ENCODE peak calls at places on chromosomes 6 and 20, in six cellular contexts. R is spleen, O is stomach, H is gastrocnemius medialis, K is ovary, N is H1. X is an unnamed sample.
A peak's percentile ranks its signal among the peaks of the same experiment; 100 is the strongest.

GRCh38 chr6:18211338-18211737 is 53.0 kb downstream of the DEK start:
- DNase-seq in R (no peak), O (no peak), H (no peak), K (no peak), N (no peak), X (no peak)

GRCh38 chr6:139752086-139752485 is 377.6 kb upstream of the CITED2 start:
- DNase-seq in R (no peak), O (no peak), H (no peak), K (no peak), N (no peak), X (no peak)

GRCh38 chr20:61660559-61660958 is 405.1 kb downstream of the TAF4 start:
- DNase-seq in R (peak; percentile 60), O (no peak), H (no peak), K (no peak), N (no peak), X (no peak)

GRCh38 chr6:10014561-10014960 is 400.3 kb downstream of the TFAP2A start:
- DNase-seq in R (no peak), O (no peak), H (no peak), K (no peak), N (no peak), X (no peak)

GRCh38 chr6:136341967-136342366 is 52.3 kb upstream of the BCLAF1 start:
- DNase-seq in R (no peak), O (no peak), H (no peak), K (no peak), N (no peak), X (no peak)

GRCh38 chr6:5866547-5867051 is 140.1 kb downstream of the NRN1 start:
- DNase-seq in R (no peak), O (no peak), H (peak; percentile 49), K (no peak), N (no peak), X (no peak)

GRCh38 chr6:12097791-12098190 is 85.7 kb downstream of the HIVEP1 start:
- DNase-seq in R (no peak), O (no peak), H (no peak), K (no peak), N (no peak), X (no peak)

GRCh38 chr6:9484686-9485085 is 930.2 kb downstream of the TFAP2A start:
- DNase-seq in R (no peak), O (no peak), H (no peak), K (no peak), N (no peak), X (no peak)

GRCh38 chr6:13194852-13195251 is 133.5 kb downstream of the TBC1D7 start:
- DNase-seq in R (no peak), O (peak; percentile 40), H (no peak), K (peak; percentile 10), N (peak; percentile 29), X (peak; percentile 40)

GRCh38 chr6:109441069-109441816 is 719 bp downstream of the SMPD2 start:
- DNase-seq in R (peak; percentile 88), O (peak; percentile 51), H (no peak), K (peak; percentile 50), N (no peak), X (no peak)

GRCh38 chr6:106731144-106731842 is 101.9 kb downstream of the QRSL1 start:
- DNase-seq in R (no peak), O (peak; percentile 70), H (no peak), K (no peak), N (no peak), X (no peak)

GRCh38 chr6:131657630-131658111 is 20.6 kb downstream of the ENPP3 start:
- DNase-seq in R (no peak), O (no peak), H (no peak), K (no peak), N (no peak), X (no peak)

GRCh38 chr6:79570129-79570801 is 33.0 kb upstream of the LCA5 start:
- DNase-seq in R (no peak), O (peak; percentile 70), H (no peak), K (no peak), N (peak; percentile 60), X (no peak)

GRCh38 chr6:133894795-133895401 is 6.0 kb downstream of the TCF21 start:
- DNase-seq in R (no peak), O (no peak), H (no peak), K (peak; percentile 72), N (no peak), X (no peak)

GRCh38 chr6:30480536-30481156 is 8.7 kb upstream of the HLA-E start:
- DNase-seq in R (no peak), O (no peak), H (no peak), K (no peak), N (no peak), X (no peak)

GRCh38 chr6:132763269-132763668 is 5.6 kb upstream of the VNN2 start:
- DNase-seq in R (peak; percentile 74), O (no peak), H (no peak), K (no peak), N (no peak), X (no peak)

GRCh38 chr6:69835414-69836179 is 30.8 kb upstream of the COL19A1 start:
- DNase-seq in R (no peak), O (no peak), H (no peak), K (no peak), N (no peak), X (peak; percentile 65)

GRCh38 chr6:110181131-110182027 is 1.2 kb downstream of the CDC40 start:
- DNase-seq in R (no peak), O (no peak), H (no peak), K (no peak), N (no peak), X (no peak)

GRCh38 chr20:51431321-51431720 is 111.2 kb downstream of the NFATC2 start:
- DNase-seq in R (no peak), O (no peak), H (no peak), K (no peak), N (no peak), X (no peak)

GRCh38 chr6:140225587-140226438 is 851.4 kb upstream of the CITED2 start:
- DNase-seq in R (no peak), O (no peak), H (no peak), K (no peak), N (no peak), X (no peak)

GRCh38 chr6:137792160-137793033 is 74.7 kb upstream of the TNFAIP3 start:
- DNase-seq in R (no peak), O (no peak), H (no peak), K (no peak), N (no peak), X (no peak)

GRCh38 chr6:43964659-43965570 is 162.3 kb downstream of the MRPL14 start:
- DNase-seq in R (no peak), O (no peak), H (no peak), K (no peak), N (no peak), X (no peak)

GRCh38 chr6:41503841-41504525 is 42.2 kb upstream of the FOXP4 start:
- DNase-seq in R (no peak), O (no peak), H (no peak), K (peak; percentile 48), N (no peak), X (no peak)

GRCh38 chr6:133097208-133097607 is 143.9 kb upstream of the EYA4 start:
- DNase-seq in R (no peak), O (no peak), H (no peak), K (no peak), N (no peak), X (no peak)

GRCh38 chr20:59602546-59603080 is 1.7 kb upstream of the PHACTR3 start:
- DNase-seq in R (no peak), O (no peak), H (no peak), K (no peak), N (no peak), X (no peak)

GRCh38 chr6:86355271-86355670 is 582.1 kb upstream of the HTR1E start:
- DNase-seq in R (no peak), O (no peak), H (no peak), K (no peak), N (no peak), X (no peak)

GRCh38 chr6:90403489-90404381 is 107.1 kb upstream of the BACH2 start:
- DNase-seq in R (no peak), O (no peak), H (peak; percentile 55), K (peak; percentile 73), N (no peak), X (no peak)

GRCh38 chr6:142569676-142570075 is 267.9 kb downstream of the ADGRG6 start:
- DNase-seq in R (no peak), O (no peak), H (no peak), K (no peak), N (no peak), X (no peak)

DNA sequence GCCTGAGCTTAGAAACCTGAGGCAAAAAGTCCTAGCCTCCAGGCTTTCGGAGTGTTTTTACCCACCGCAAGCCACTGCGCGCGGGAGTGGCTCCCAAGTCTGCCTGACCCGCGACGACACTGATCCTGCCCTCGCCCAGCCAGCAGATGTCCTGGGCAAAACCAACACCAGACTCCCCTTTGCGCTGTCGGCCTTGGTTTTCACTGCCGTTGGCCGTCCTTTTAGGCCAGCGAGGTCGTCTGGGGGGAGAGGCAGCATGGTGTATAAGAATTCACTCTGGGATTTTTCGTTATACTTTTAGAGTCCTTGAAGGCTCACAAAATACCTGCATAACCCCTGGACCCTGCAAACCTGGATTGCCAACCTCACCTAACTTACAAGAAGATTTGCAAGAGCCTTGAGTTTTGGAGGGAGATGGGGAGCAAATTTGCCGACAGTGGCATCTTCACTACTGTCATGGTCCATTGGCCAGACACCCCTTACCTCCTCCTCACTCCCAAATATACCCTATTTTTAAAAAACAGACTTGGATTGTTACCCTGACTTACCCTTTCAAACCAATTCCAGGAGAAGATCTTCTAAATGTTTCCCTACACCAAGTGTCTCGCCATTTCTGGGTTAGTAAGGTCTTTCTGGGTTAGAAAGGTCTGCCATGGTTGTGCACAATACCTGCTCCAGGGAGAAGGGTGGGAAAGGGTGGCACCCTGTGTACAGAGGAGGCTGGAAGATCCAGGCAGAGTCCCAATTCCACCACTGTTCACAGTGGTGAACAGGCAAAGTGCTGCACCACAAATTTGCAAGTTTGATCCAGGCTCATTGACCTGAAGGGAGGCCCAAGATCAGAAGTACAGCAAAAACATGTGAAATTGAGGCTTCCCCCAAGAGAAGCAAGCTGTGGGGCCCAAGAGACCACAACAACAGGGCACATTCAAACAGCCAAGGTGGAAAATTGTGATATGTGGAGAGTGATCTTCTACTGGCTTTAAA is 4.4 kb downstream of the FOXA2 start:
- DNase-seq in R (no peak), O (peak; percentile 53), H (no peak), K (no peak), N (no peak), X (no peak)
- TF ChIP-seq CTCF in R (no peak), O (no peak), H (no peak), K (no peak), N (no peak), X (no peak)

GRCh38 chr6:84777888-84778287 is 13.5 kb upstream of the TBX18 start:
- DNase-seq in R (no peak), O (no peak), H (no peak), K (no peak), N (no peak), X (no peak)
- TF ChIP-seq POLR2A in R (no peak), O (no peak), H (no peak), K (no peak), N (no peak), X (no peak)

GRCh38 chr20:63176035-63176434 is 39.9 kb downstream of the YTHDF1 start:
- DNase-seq in R (no peak), O (no peak), H (no peak), K (no peak), N (no peak), X (no peak)
- H3K4me1 ChIP-seq in R (peaks cover 58% of the 10 kb centered on the region), O (peaks cover 24% of the 10 kb centered on the region), H (peaks cover 4% of the 10 kb centered on the region), K (peaks cover 14% of the 10 kb centered on the region), N (peaks cover 38% of the 10 kb centered on the region), X (peaks cover 22% of the 10 kb centered on the region)

DNA sequence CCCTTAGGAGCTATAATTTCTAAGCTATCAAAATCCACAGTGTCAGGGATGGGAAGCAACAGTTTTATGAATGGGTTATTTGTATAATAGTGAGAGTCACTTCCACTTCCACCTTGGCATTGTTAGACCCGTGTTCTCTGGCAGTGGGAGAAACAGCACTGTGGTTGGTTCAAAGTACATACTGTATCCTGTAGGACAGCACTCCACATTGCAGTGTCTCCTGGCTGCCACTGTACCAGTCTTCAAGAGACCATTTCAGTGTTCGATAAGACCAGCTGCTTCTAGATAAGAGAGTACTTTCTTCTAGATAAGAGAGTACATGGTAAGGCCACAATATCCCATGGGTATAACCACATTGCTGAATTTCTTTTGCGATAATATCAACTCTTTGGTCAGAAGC is 28.9 kb downstream of the FITM2 start:
- DNase-seq in R (no peak), O (no peak), H (no peak), K (no peak), N (no peak), X (no peak)
- TF ChIP-seq CTCF in R (no peak), O (no peak), H (no peak), K (no peak), N (no peak), X (no peak)